ENCODE peak calls at places on chromosomes 3 and 15, in four cellular contexts. J is IMR-90, B is neuronal stem cell, O is trophoblast cell. E is an unnamed sample.

GRCh38 chr3:114221165-114221880 is 16.1 kb downstream of the ZNF80 start:
- DNase-seq in J (no peak), B (no peak), O (no peak), E (no peak)

GRCh38 chr3:186967686-186968085 is 37.4 kb downstream of the ST6GAL1 start:
- DNase-seq in J (no peak), B (no peak), O (no peak), E (peak; percentile 38)

GRCh38 chr3:45943207-45943846 is at the start of gene CXCR6:
- DNase-seq in J (peak; percentile 33), B (no peak), O (peak; percentile 39), E (no peak)

GRCh38 chr3:4741404-4742307 is 237.6 kb upstream of the BHLHE40 start:
- DNase-seq in J (peak; percentile 99), B (no peak), O (peak; percentile 42), E (peak; percentile 90)

GRCh38 chr15:44593042-44593736 is 56.2 kb downstream of the EIF3J start:
- DNase-seq in J (no peak), B (no peak), O (peak; percentile 62), E (peak; percentile 27)

GRCh38 chr15:36978625-36979024 is 121.7 kb downstream of the MEIS2 start:
- DNase-seq in J (no peak), B (no peak), O (no peak), E (no peak)

GRCh38 chr3:171680690-171681416 is 129.4 kb downstream of the PLD1 start:
- DNase-seq in J (no peak), B (no peak), O (no peak), E (no peak)

GRCh38 chr3:100516843-100517242 is 24.4 kb downstream of the TMEM45A start:
- DNase-seq in J (peak; percentile 55), B (no peak), O (no peak), E (no peak)

GRCh38 chr15:68416158-68416535 is 15.8 kb downstream of the ITGA11 start:
- DNase-seq in J (no peak), B (no peak), O (no peak), E (no peak)

GRCh38 chr3:120497813-120498212 is 47.0 kb upstream of the FSTL1 start:
- DNase-seq in J (peak; percentile 27), B (no peak), O (no peak), E (peak; percentile 10)

GRCh38 chr15:68354268-68354667 is 76.7 kb downstream of the FEM1B start:
- DNase-seq in J (no peak), B (no peak), O (no peak), E (no peak)

GRCh38 chr15:77834276-77834990 is 201.7 kb upstream of the LINGO1 start:
- DNase-seq in J (no peak), B (no peak), O (no peak), E (no peak)

GRCh38 chr3:183178833-183179549 is 16.5 kb upstream of the LAMP3 start:
- DNase-seq in J (no peak), B (peak; percentile 60), O (peak; percentile 31), E (peak; percentile 48)

GRCh38 chr3:187777331-187778046 is 32.2 kb upstream of the BCL6 start:
- DNase-seq in J (peak; percentile 27), B (no peak), O (peak; percentile 28), E (peak; percentile 12)

GRCh38 chr15:99574502-99574901 is 8.7 kb downstream of the MEF2A start:
- DNase-seq in J (no peak), B (no peak), O (no peak), E (no peak)

GRCh38 chr15:51093865-51094605 is 671 bp downstream of the TNFAIP8L3 start:
- DNase-seq in J (no peak), B (no peak), O (peak; percentile 34), E (no peak)

GRCh38 chr3:44685128-44685800 is 27.2 kb upstream of the ZNF502 start:
- DNase-seq in J (peak; percentile 84), B (peak; percentile 17), O (no peak), E (no peak)

GRCh38 chr3:107855710-107856109 is 235.1 kb downstream of the CD47 start:
- DNase-seq in J (peak; percentile 13), B (no peak), O (peak; percentile 65), E (peak; percentile 4)

GRCh38 chr3:163019260-163019659 is 1522.7 kb downstream of the OTOL1 start:
- DNase-seq in J (no peak), B (no peak), O (no peak), E (no peak)

GRCh38 chr3:146653978-146654377 is 48.8 kb upstream of the PLSCR5 start:
- DNase-seq in J (no peak), B (no peak), O (no peak), E (no peak)

GRCh38 chr3:80439490-80439889 is 671.7 kb upstream of the ROBO1 start:
- DNase-seq in J (no peak), B (no peak), O (no peak), E (no peak)

GRCh38 chr3:72346526-72346926 is 501.7 kb downstream of the SHQ1 start:
- DNase-seq in J (peak; percentile 97), B (no peak), O (peak; percentile 81), E (peak; percentile 97)

GRCh38 chr3:128239304-128239703 is 86.0 kb downstream of the EEFSEC start:
- DNase-seq in J (no peak), B (no peak), O (peak; percentile 20), E (no peak)

GRCh38 chr3:128238100-128238459 is 84.8 kb downstream of the EEFSEC start:
- DNase-seq in J (no peak), B (no peak), O (no peak), E (no peak)

GRCh38 chr3:128235207-128235933 is 82.1 kb downstream of the EEFSEC start:
- DNase-seq in J (peak; percentile 15), B (no peak), O (peak; percentile 22), E (peak; percentile 51)

GRCh38 chr3:128236667-128237066 is 83.4 kb downstream of the EEFSEC start:
- DNase-seq in J (no peak), B (no peak), O (no peak), E (no peak)

DNA sequence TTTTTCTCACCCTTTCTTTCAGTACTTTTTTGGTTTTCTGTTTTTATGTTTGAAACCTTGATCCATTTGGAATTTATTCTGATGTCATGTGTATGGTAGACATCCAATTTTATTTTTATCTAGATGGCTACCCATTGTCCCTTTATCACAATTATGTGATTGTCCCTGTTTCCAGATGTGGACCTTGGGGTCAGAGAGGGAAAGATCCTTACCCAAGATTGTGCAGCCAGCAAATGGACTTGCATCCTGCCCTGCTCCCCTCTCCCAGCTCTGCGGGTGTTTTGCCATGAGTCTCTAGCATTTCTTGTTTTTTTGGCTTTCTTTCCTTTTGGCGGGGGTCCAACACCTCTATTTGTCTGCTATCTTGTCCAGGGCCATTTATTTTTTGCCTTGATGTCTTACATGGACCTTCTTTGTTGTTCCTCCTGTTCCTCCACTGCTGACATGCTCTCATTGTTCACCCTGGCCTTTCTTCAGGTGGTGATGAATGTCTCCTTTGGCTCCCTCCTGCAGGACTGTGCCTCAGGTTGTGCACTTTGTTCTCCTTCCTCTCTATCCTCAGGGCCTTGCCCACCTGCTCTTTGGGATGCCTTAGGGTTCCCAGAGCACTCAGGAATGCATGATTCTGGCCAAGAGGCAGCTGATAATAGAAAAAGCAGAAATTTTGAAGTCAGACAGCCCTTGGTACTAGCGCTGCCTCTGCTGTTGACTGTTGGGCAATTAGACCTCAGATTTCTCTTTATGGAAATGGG is 84.2 kb downstream of the EEFSEC start:
- DNase-seq in J (no peak), B (no peak), O (peak; percentile 80), E (no peak)
- H3K23ac ChIP-seq in J (no peak overlapping the region), B (no peak overlapping the region), O (no peak overlapping the region), E (no peak overlapping the region)

DNA sequence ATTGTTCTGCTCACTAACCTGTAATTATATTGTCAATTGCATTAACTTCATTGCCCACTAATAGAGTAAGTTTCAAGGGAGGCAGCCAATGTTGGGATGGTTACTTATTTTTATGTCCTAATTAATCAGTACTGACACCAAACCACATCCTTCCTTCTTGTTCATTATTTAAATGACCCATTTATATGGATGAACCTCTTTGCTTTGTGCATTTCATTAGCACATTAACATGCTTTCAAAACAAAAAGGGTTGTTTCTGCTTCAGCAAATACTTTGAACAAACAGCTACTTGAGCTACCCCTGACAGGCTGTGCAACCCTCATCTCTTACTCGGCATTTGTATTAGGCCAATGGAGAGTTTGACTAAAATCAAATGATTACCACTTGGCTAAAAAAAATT is 374.2 kb downstream of the MECOM start:
- DNase-seq in J (no peak), B (peak; percentile 44), O (no peak), E (no peak)
- H3K4me2 ChIP-seq in J (no peak overlapping the region), B (no peak overlapping the region), O (no peak overlapping the region), E (no peak overlapping the region)

GRCh38 chr3:155326249-155326648 is 32.8 kb upstream of the STRIT1 start:
- DNase-seq in J (no peak), B (no peak), O (no peak), E (no peak)
- H2BK120ac ChIP-seq in J (no peak overlapping the region), B (no peak overlapping the region), O (no peak overlapping the region), E (no peak overlapping the region)

GRCh38 chr3:50375200-50375931 is 16.0 kb upstream of the TMEM115 start:
- DNase-seq in J (no peak), B (no peak), O (no peak), E (no peak)
- H3K23ac ChIP-seq in J (no peak overlapping the region), B (peak overlapping the region; percentile 83), O (no peak overlapping the region), E (no peak overlapping the region)

DNA sequence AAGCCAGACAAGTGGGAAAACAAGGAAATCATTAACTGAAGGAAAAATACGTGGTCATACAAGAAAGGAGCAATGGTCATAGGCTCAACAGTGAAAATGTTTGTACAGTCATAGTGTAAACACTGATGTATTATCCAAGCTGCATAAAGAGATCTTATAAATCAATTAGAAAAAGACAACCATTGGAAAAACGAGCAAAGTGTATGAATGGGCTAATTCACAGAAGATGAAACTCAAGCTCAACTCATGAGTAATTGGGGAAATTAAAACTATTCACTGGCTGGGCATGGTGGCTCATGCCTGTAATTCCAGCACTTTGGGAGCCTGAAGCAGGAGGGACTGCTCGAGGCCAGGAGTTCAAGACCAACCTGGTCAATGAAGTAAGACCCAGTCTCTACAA is 6.4 kb upstream of the IGF2BP2 start:
- DNase-seq in J (no peak), B (no peak), O (no peak), E (no peak)
- H3K4me2 ChIP-seq in J (no peak overlapping the region), B (no peak overlapping the region), O (no peak overlapping the region), E (no peak overlapping the region)

DNA sequence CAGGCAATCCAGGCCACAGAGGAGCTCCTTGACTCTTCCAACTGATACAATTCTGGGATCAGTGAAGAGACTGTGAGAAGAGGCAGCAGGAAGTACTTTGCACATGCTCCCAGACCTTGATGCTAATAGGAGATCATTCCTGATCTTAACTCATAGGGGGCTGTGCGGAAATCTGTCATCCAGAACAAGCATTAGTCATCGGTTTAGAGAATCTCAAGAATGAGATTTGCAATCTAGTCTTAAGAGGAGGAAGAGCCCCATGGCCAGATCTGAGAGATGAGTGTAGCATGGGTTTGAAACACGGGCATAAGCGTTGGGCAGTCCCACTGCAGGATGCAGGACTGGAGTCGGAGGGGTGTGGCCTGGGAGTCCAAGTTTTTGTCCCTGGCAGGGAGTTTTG is 1081.1 kb downstream of the NAALADL2 start:
- DNase-seq in J (peak; percentile 46), B (no peak), O (peak; percentile 68), E (peak; percentile 80)
- H2BK120ac ChIP-seq in J (peak overlapping the region; percentile 41), B (no peak overlapping the region), O (no peak overlapping the region), E (no peak overlapping the region)

GRCh38 chr3:89617706-89618105 is 510.3 kb downstream of the EPHA3 start:
- DNase-seq in J (peak; percentile 1), B (no peak), O (no peak), E (no peak)
- H3K23ac ChIP-seq in J (no peak overlapping the region), B (no peak overlapping the region), O (no peak overlapping the region), E (no peak overlapping the region)

E was measured in mesenchymal stem cell.